ENCODE peak calls at places on chromosomes 16 and 17, in four cellular contexts. One of them, this sample, is unnamed.

GRCh38 chr17:73349138-73349537 is 37.3 kb upstream of the CDC42EP4 start:
- DNase-seq in HFFc6: no peak
- DNase-seq in GM10248: no peak
- DNase-seq in activated B cell treated with CpG ODN at 0.5 μM for 24 hours: no peak
- DNase-seq in this sample: no peak

GRCh38 chr17:4747847-4748246 is 8.1 kb upstream of the CXCL16 start:
- DNase-seq in HFFc6: no peak
- DNase-seq in GM10248: no peak
- DNase-seq in activated B cell treated with CpG ODN at 0.5 μM for 24 hours: no peak
- DNase-seq in this sample: no peak

GRCh38 chr16:68082596-68083238 is 2.5 kb upstream of the NFATC3 start:
- DNase-seq in HFFc6: no peak
- DNase-seq in GM10248: no peak
- DNase-seq in activated B cell treated with CpG ODN at 0.5 μM for 24 hours: no peak
- DNase-seq in this sample: no peak

GRCh38 chr16:23999663-24000062 is 163.9 kb downstream of the PRKCB start:
- DNase-seq in HFFc6: no peak
- DNase-seq in GM10248: peak
- DNase-seq in activated B cell treated with CpG ODN at 0.5 μM for 24 hours: no peak
- DNase-seq in this sample: no peak

GRCh38 chr17:78324391-78325075 is 35.3 kb downstream of the SOCS3 start:
- DNase-seq in HFFc6: peak
- DNase-seq in GM10248: peak
- DNase-seq in activated B cell treated with CpG ODN at 0.5 μM for 24 hours: no peak
- DNase-seq in this sample: no peak

GRCh38 chr16:22077700-22078313 is 14.5 kb upstream of the VWA3A start:
- DNase-seq in HFFc6: peak
- DNase-seq in GM10248: peak
- DNase-seq in activated B cell treated with CpG ODN at 0.5 μM for 24 hours: peak
- DNase-seq in this sample: peak

GRCh38 chr16:87206646-87207451 is 110.3 kb downstream of the C16orf95 start:
- DNase-seq in HFFc6: peak
- DNase-seq in GM10248: no peak
- DNase-seq in activated B cell treated with CpG ODN at 0.5 μM for 24 hours: no peak
- DNase-seq in this sample: no peak

GRCh38 chr17:12620200-12620720 is 45.4 kb upstream of the MYOCD start:
- DNase-seq in HFFc6: peak
- DNase-seq in GM10248: no peak
- DNase-seq in activated B cell treated with CpG ODN at 0.5 μM for 24 hours: no peak
- DNase-seq in this sample: no peak

GRCh38 chr16:85718682-85719081 is 29.9 kb upstream of the GINS2 start:
- DNase-seq in HFFc6: no peak
- DNase-seq in GM10248: peak
- DNase-seq in activated B cell treated with CpG ODN at 0.5 μM for 24 hours: peak
- DNase-seq in this sample: no peak

GRCh38 chr17:3755335-3756030 is 31.8 kb downstream of the HASPIN start:
- DNase-seq in HFFc6: no peak
- DNase-seq in GM10248: no peak
- DNase-seq in activated B cell treated with CpG ODN at 0.5 μM for 24 hours: no peak
- DNase-seq in this sample: no peak

GRCh38 chr17:82875418-82875856 is 35.6 kb upstream of the ZNF750 start:
- DNase-seq in HFFc6: no peak
- DNase-seq in GM10248: no peak
- DNase-seq in activated B cell treated with CpG ODN at 0.5 μM for 24 hours: no peak
- DNase-seq in this sample: no peak

GRCh38 chr17:76492989-76493501 is 8.2 kb downstream of the RHBDF2 start:
- DNase-seq in HFFc6: peak
- DNase-seq in GM10248: peak
- DNase-seq in activated B cell treated with CpG ODN at 0.5 μM for 24 hours: peak
- DNase-seq in this sample: peak

GRCh38 chr17:35017021-35017420 is 36.7 kb downstream of the LIG3 start:
- DNase-seq in HFFc6: no peak
- DNase-seq in GM10248: no peak
- DNase-seq in activated B cell treated with CpG ODN at 0.5 μM for 24 hours: no peak
- DNase-seq in this sample: no peak

GRCh38 chr16:1674751-1675664 is 3.1 kb upstream of the JPT2 start:
- DNase-seq in HFFc6: peak
- DNase-seq in GM10248: no peak
- DNase-seq in activated B cell treated with CpG ODN at 0.5 μM for 24 hours: no peak
- DNase-seq in this sample: no peak

GRCh38 chr16:13021996-13022395 is 120.6 kb downstream of the SHISA9 start:
- DNase-seq in HFFc6: no peak
- DNase-seq in GM10248: no peak
- DNase-seq in activated B cell treated with CpG ODN at 0.5 μM for 24 hours: no peak
- DNase-seq in this sample: no peak

GRCh38 chr17:39178516-39178915 is 12.6 kb upstream of the ARL5C start:
- DNase-seq in HFFc6: peak
- DNase-seq in GM10248: no peak
- DNase-seq in activated B cell treated with CpG ODN at 0.5 μM for 24 hours: no peak
- DNase-seq in this sample: no peak

GRCh38 chr17:46958192-46958591 is 20.9 kb downstream of the RPRML start:
- DNase-seq in HFFc6: no peak
- DNase-seq in GM10248: no peak
- DNase-seq in activated B cell treated with CpG ODN at 0.5 μM for 24 hours: no peak
- DNase-seq in this sample: no peak

GRCh38 chr16:17327671-17328335 is 143.0 kb downstream of the XYLT1 start:
- DNase-seq in HFFc6: no peak
- DNase-seq in GM10248: no peak
- DNase-seq in activated B cell treated with CpG ODN at 0.5 μM for 24 hours: no peak
- DNase-seq in this sample: no peak

DNA sequence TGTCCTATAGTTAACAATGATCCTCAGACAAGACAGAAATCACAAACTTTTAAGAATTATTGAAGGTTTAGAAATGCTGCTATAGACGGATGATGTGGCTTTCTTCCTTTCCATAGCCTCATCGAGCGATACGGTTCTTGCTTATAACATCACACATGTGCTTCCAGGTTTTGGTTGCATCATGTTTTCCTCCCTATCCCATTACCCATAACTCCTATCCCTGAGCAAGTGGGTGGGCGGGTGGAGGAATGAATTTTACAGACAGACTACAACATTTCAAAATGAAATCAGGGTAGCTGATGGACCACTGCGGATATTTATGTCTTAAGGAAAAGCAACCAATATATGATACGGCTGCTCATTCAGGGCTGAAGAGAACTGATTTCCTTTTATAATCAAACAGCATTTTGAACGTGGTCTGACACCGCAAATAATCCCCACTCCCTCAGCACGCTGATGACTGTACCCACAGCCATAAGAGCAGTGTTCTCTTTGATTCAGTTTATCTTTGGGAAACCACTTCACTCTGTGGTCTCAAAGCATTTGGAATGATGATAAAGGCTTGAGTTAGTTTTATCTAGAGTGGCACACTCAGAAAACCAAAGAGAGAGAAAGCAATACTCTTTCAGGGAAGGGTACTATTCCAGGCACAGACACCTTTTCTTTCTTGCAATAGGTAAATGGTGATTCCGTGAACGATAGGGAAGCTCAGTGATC is 4.6 kb upstream of the AKTIP start:
- DNase-seq in HFFc6: no peak
- DNase-seq in GM10248: no peak
- DNase-seq in activated B cell treated with CpG ODN at 0.5 μM for 24 hours: no peak
- DNase-seq in this sample: no peak
- TF ChIP-seq CTCF in HFFc6: no peak
- TF ChIP-seq CTCF in GM10248: no peak
- TF ChIP-seq CTCF in activated B cell treated with CpG ODN at 0.5 μM for 24 hours: no peak
- TF ChIP-seq CTCF in this sample: no peak

GRCh38 chr17:50081757-50082156 is 13.4 kb upstream of the PDK2 start:
- DNase-seq in HFFc6: no peak
- DNase-seq in GM10248: no peak
- DNase-seq in activated B cell treated with CpG ODN at 0.5 μM for 24 hours: no peak
- DNase-seq in this sample: no peak

GRCh38 chr17:50080827-50081226 is 14.3 kb upstream of the PDK2 start:
- DNase-seq in HFFc6: no peak
- DNase-seq in GM10248: no peak
- DNase-seq in activated B cell treated with CpG ODN at 0.5 μM for 24 hours: no peak
- DNase-seq in this sample: no peak

GRCh38 chr17:50078430-50078829 is 16.7 kb upstream of the PDK2 start:
- DNase-seq in HFFc6: no peak
- DNase-seq in GM10248: no peak
- DNase-seq in activated B cell treated with CpG ODN at 0.5 μM for 24 hours: no peak
- DNase-seq in this sample: no peak

GRCh38 chr17:50080096-50080480 is 15.1 kb upstream of the PDK2 start:
- DNase-seq in HFFc6: no peak
- DNase-seq in GM10248: no peak
- DNase-seq in activated B cell treated with CpG ODN at 0.5 μM for 24 hours: no peak
- DNase-seq in this sample: no peak

GRCh38 chr17:50079334-50080095 is 15.6 kb upstream of the PDK2 start:
- DNase-seq in HFFc6: peak
- DNase-seq in GM10248: no peak
- DNase-seq in activated B cell treated with CpG ODN at 0.5 μM for 24 hours: no peak
- DNase-seq in this sample: no peak
- TF ChIP-seq CTCF in HFFc6: peak
- TF ChIP-seq CTCF in GM10248: peak
- TF ChIP-seq CTCF in activated B cell treated with CpG ODN at 0.5 μM for 24 hours: no peak
- TF ChIP-seq CTCF in this sample: no peak

DNA sequence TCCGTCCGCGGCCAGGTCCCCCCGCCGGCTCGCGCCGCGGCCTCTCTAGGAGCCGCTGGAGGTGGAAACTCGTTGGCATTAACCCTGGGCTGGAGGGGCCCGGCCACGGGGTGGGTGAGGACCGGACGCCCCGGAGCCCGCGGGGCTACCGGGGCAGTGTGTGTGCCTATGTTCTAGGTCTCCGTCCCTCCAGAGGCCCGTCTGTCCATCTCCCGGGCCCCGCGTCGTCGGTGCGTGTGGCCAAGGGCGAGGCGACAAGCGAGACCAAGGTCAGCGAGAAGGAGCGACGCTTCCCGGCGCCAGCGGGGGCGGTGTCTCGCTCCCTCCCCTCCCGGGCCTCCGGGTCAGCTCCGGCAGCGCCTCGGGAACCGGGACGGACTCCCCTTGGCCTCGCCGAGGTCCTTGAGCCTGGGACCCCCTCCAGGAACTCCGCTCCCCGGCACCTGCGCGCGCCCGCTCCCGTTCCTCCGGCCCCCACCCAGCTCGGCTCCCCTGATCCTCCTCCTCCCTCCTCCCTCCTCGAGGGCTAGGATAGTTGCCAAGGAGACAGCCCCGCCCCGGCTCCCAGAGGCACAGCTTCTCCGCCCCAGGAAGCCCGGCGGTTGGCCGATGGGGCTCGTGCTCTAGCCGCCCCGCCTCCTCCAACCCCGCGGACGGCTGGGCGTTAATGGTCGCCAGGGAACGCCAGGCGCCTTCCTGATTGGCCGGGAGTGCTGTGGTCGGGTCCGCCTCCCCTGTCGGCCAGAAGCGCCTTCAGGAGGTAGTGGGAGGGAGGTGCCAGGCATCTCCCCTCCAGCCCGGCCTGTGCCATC is 663 bp upstream of the ZNF768 start:
- DNase-seq in HFFc6: peak
- DNase-seq in GM10248: peak
- DNase-seq in activated B cell treated with CpG ODN at 0.5 μM for 24 hours: peak
- DNase-seq in this sample: peak
- TF ChIP-seq CTCF in HFFc6: peak
- TF ChIP-seq CTCF in GM10248: peak
- TF ChIP-seq CTCF in activated B cell treated with CpG ODN at 0.5 μM for 24 hours: no peak
- TF ChIP-seq CTCF in this sample: no peak

GRCh38 chr16:316741-317464 is 33.9 kb downstream of the PDIA2 start:
- DNase-seq in HFFc6: no peak
- DNase-seq in GM10248: no peak
- DNase-seq in activated B cell treated with CpG ODN at 0.5 μM for 24 hours: no peak
- DNase-seq in this sample: no peak

GRCh38 chr16:317583-317982 is 34.6 kb downstream of the PDIA2 start:
- DNase-seq in HFFc6: no peak
- DNase-seq in GM10248: no peak
- DNase-seq in activated B cell treated with CpG ODN at 0.5 μM for 24 hours: no peak
- DNase-seq in this sample: no peak

GRCh38 chr16:320206-320605 is 32.3 kb downstream of the AXIN1 start:
- DNase-seq in HFFc6: no peak
- DNase-seq in GM10248: no peak
- DNase-seq in activated B cell treated with CpG ODN at 0.5 μM for 24 hours: no peak
- DNase-seq in this sample: no peak

GRCh38 chr16:321532-321931 is 31.0 kb downstream of the AXIN1 start:
- DNase-seq in HFFc6: no peak
- DNase-seq in GM10248: no peak
- DNase-seq in activated B cell treated with CpG ODN at 0.5 μM for 24 hours: no peak
- DNase-seq in this sample: no peak

DNA sequence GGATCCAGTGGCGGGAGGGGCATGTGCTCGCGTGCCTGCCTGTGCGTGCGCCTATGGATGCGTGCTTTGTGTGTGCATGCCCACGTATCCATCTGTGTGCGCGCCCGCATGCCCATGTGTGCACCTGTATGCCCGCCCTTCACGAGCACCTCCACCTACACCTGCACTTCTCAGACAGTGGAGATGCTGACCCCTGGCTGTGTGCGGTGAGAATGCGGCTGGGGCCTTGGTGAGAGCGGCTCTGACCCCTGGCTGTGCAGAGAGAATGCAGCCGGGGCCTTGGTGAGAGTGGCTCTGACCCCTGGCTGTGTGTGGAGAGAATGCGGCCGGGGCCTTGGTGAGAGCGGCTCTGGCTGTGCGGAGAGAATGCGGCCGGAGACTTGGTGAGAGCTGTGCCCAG is 33.9 kb downstream of the AXIN1 start:
- DNase-seq in HFFc6: no peak
- DNase-seq in GM10248: no peak
- DNase-seq in activated B cell treated with CpG ODN at 0.5 μM for 24 hours: no peak
- DNase-seq in this sample: no peak
- TF ChIP-seq CTCF in HFFc6: peak
- TF ChIP-seq CTCF in GM10248: peak
- TF ChIP-seq CTCF in activated B cell treated with CpG ODN at 0.5 μM for 24 hours: no peak
- TF ChIP-seq CTCF in this sample: no peak

DNA sequence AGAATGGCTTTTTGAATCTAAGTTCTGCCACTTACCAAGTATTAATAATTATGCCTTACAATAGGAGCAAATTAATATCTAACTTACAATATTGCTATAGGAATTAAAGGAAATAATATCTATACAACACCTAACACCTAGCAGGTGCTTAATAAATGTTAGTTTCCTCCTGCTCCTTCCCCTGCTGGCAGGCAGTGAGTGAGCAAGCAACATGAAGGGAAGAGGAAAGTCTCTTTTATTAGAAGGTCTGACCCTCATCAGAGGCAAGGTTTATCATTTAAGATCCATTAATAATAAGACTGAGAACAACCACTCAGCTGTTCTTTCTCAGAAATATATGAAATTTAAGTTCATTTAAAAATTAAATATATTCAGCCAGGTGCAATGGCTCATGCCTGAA is 6.7 kb upstream of the DYNC1LI2 start:
- DNase-seq in HFFc6: no peak
- DNase-seq in GM10248: no peak
- DNase-seq in activated B cell treated with CpG ODN at 0.5 μM for 24 hours: no peak
- DNase-seq in this sample: no peak
- TF ChIP-seq CTCF in HFFc6: peak
- TF ChIP-seq CTCF in GM10248: no peak
- TF ChIP-seq CTCF in activated B cell treated with CpG ODN at 0.5 μM for 24 hours: no peak
- TF ChIP-seq CTCF in this sample: no peak

GRCh38 chr17:50532452-50533024 is at the start of gene EPN3:
- DNase-seq in HFFc6: no peak
- DNase-seq in GM10248: no peak
- DNase-seq in activated B cell treated with CpG ODN at 0.5 μM for 24 hours: no peak
- DNase-seq in this sample: no peak
- TF ChIP-seq CTCF in HFFc6: no peak
- TF ChIP-seq CTCF in GM10248: no peak
- TF ChIP-seq CTCF in activated B cell treated with CpG ODN at 0.5 μM for 24 hours: no peak
- TF ChIP-seq CTCF in this sample: no peak

GRCh38 chr17:65312718-65313382 is 175.7 kb downstream of the RGS9 start:
- DNase-seq in HFFc6: no peak
- DNase-seq in GM10248: no peak
- DNase-seq in activated B cell treated with CpG ODN at 0.5 μM for 24 hours: no peak
- DNase-seq in this sample: no peak
- TF ChIP-seq CTCF in HFFc6: no peak
- TF ChIP-seq CTCF in GM10248: no peak
- TF ChIP-seq CTCF in activated B cell treated with CpG ODN at 0.5 μM for 24 hours: no peak
- TF ChIP-seq CTCF in this sample: no peak